ENCODE peak calls at places on chromosomes 11 and 22, in ten cellular contexts. R is Daoy; I is NCI-H1092; C is OCI-LY7; U is activated CD4-positive, CD25-positive, alpha-beta regulatory T cell treated with anti-CD3 and anti-CD28 coated beads, Interleukin-2, amount 50 U/mL, for 72 hours; D is cardiac fibroblast; L is HL-60; P is CD8-positive, alpha-beta T cell; M is thoracic aorta; T is pancreas. N is an unnamed sample.

GRCh38 chr22:28989484-28989883 is 72.1 kb downstream of the C22orf31 start:
- DNase-seq in T (no peak), M (no peak), C (no peak), D (no peak), L (no peak), R (no peak), I (no peak), U (no peak), P (no peak), N (no peak)

GRCh38 chr11:36373040-36374010 is 77.2 kb downstream of the PRR5L start:
- DNase-seq in R (no peak), P (no peak), M (no peak), D (no peak), C (no peak), U (no peak), I (no peak), T (no peak), L (no peak), N (no peak)

GRCh38 chr11:124193221-124193945 is 10.2 kb downstream of the OR10D3 start:
- DNase-seq in R (no peak), L (no peak), M (no peak), P (no peak), T (no peak), D (no peak), U (no peak), C (no peak), I (no peak), N (no peak)

GRCh38 chr11:117180661-117181585 is 2.4 kb downstream of the SIDT2 start:
- DNase-seq in P (peak; percentile 51), I (peak; percentile 64), D (peak; percentile 79), M (no peak), R (peak; percentile 73), L (peak; percentile 83), U (peak; percentile 34), C (peak; percentile 89), T (peak; percentile 81), N (no peak)

GRCh38 chr22:46077669-46078099 is 72.6 kb upstream of the PPARA start:
- DNase-seq in M (no peak), L (no peak), T (no peak), C (no peak), I (no peak), P (no peak), U (no peak), D (peak; percentile 50), R (no peak), N (no peak)

GRCh38 chr11:118310271-118310670 is 5.7 kb downstream of the CD3E start:
- DNase-seq in D (no peak), U (no peak), R (no peak), P (no peak), M (no peak), I (no peak), T (no peak), C (no peak), L (no peak), N (no peak)

GRCh38 chr11:74791333-74792100 is 42.9 kb downstream of the RNF169 start:
- DNase-seq in U (no peak), T (peak; percentile 65), M (no peak), C (no peak), D (no peak), P (no peak), R (no peak), L (no peak), I (no peak), N (no peak)

GRCh38 chr22:23223566-23224317 is 43.4 kb downstream of the BCR start:
- DNase-seq in C (no peak), T (no peak), I (no peak), M (no peak), P (no peak), R (no peak), U (no peak), L (no peak), D (no peak), N (no peak)

GRCh38 chr11:69943066-69943465 is 123.8 kb upstream of the FGF3 start:
- DNase-seq in P (no peak), C (no peak), I (no peak), T (no peak), R (peak; percentile 25), D (no peak), M (no peak), U (no peak), L (no peak), N (no peak)

GRCh38 chr11:48081151-48082010 is 101.0 kb downstream of the PTPRJ start:
- DNase-seq in T (no peak), I (no peak), R (peak; percentile 92), C (peak; percentile 75), L (peak; percentile 43), D (peak; percentile 88), P (peak; percentile 18), U (peak; percentile 48), M (peak; percentile 45), N (no peak)

GRCh38 chr22:49150801-49151221 is 676.9 kb downstream of the BRD1 start:
- DNase-seq in U (no peak), I (no peak), T (no peak), D (no peak), R (no peak), L (no peak), C (no peak), M (no peak), P (no peak), N (no peak)

GRCh38 chr11:105862736-105863367 is 159.2 kb downstream of the MSANTD4 start:
- DNase-seq in L (peak; percentile 5), P (no peak), U (no peak), C (peak; percentile 47), D (peak; percentile 73), M (no peak), I (peak; percentile 49), T (no peak), R (peak; percentile 15), N (peak; percentile 22)

GRCh38 chr11:94219771-94220170 is 84.6 kb upstream of the IZUMO1R start:
- DNase-seq in R (no peak), L (no peak), U (no peak), M (no peak), D (peak; percentile 5), T (no peak), C (peak; percentile 6), I (no peak), P (no peak), N (no peak)

GRCh38 chr22:43018615-43019014 is 3.7 kb upstream of the PACSIN2 start:
- DNase-seq in D (no peak), P (no peak), C (no peak), U (no peak), R (no peak), T (no peak), M (no peak), L (no peak), I (no peak), N (no peak)

GRCh38 chr11:84947970-84948600 is 679.1 kb downstream of the DLG2 start:
- DNase-seq in T (no peak), M (no peak), U (no peak), C (no peak), R (no peak), D (peak; percentile 22), P (no peak), L (no peak), I (no peak), N (no peak)

GRCh38 chr11:121367434-121367833 is 74.9 kb downstream of the SC5D start:
- DNase-seq in P (peak; percentile 23), U (no peak), D (peak; percentile 33), L (peak; percentile 30), T (no peak), R (peak; percentile 50), I (no peak), M (no peak), C (peak; percentile 95), N (peak; percentile 63)

GRCh38 chr22:38799265-38800002 is 5.5 kb upstream of the DNAL4 start:
- DNase-seq in I (no peak), L (no peak), T (no peak), R (peak; percentile 48), C (no peak), D (peak; percentile 92), U (no peak), P (no peak), M (no peak), N (no peak)

GRCh38 chr11:117187007-117187406 is 8.5 kb downstream of the SIDT2 start:
- DNase-seq in U (peak; percentile 13), I (no peak), M (no peak), L (no peak), D (no peak), P (no peak), C (no peak), R (no peak), T (peak; percentile 10), N (no peak)

GRCh38 chr11:16011396-16011795 is 344.9 kb downstream of the SOX6 start:
- DNase-seq in T (no peak), P (no peak), L (no peak), M (no peak), C (no peak), D (no peak), I (no peak), R (no peak), U (no peak), N (no peak)

GRCh38 chr11:111604392-111605009 is 2.3 kb downstream of the SIK2 start:
- DNase-seq in U (no peak), P (no peak), I (peak; percentile 43), L (peak; percentile 9), T (no peak), M (no peak), C (peak; percentile 67), D (peak; percentile 66), R (peak; percentile 19), N (peak; percentile 16)

GRCh38 chr11:130403967-130404366 is 24.4 kb downstream of the ADAMTS8 start:
- DNase-seq in M (no peak), L (no peak), T (no peak), I (no peak), P (no peak), C (no peak), R (no peak), D (no peak), U (no peak), N (no peak)

GRCh38 chr11:76577921-76578654 is 92.5 kb downstream of the LRRC32 start:
- DNase-seq in T (no peak), C (no peak), U (no peak), I (no peak), R (no peak), D (no peak), M (no peak), P (no peak), L (no peak), N (no peak)

GRCh38 chr11:118152552-118153471 is at the start of gene SCN4B:
- DNase-seq in T (peak; percentile 53), L (peak; percentile 21), M (no peak), R (peak; percentile 79), P (no peak), C (no peak), U (no peak), I (no peak), D (peak; percentile 36), N (no peak)

GRCh38 chr22:49197986-49198704 is 629.5 kb downstream of the BRD1 start:
- DNase-seq in T (no peak), C (no peak), P (no peak), L (no peak), I (no peak), R (no peak), M (no peak), U (peak; percentile 8), D (no peak), N (no peak)

GRCh38 chr11:56412396-56412795 is at the start of gene OR5AL1:
- DNase-seq in C (no peak), T (no peak), I (no peak), P (no peak), L (no peak), R (no peak), M (no peak), U (no peak), D (no peak), N (no peak)

GRCh38 chr22:39635719-39636118 is 65.2 kb downstream of the CACNA1I start:
- DNase-seq in T (no peak), C (no peak), U (no peak), I (no peak), D (peak; percentile 4), R (no peak), L (no peak), M (no peak), P (no peak), N (no peak)

GRCh38 chr22:31818481-31819392 is 64.9 kb downstream of the DEPDC5 start:
- DNase-seq in P (no peak), U (no peak), I (no peak), L (no peak), M (no peak), R (peak; percentile 39), T (no peak), C (no peak), D (peak; percentile 5), N (no peak)

GRCh38 chr11:20364412-20364792 is 888 bp downstream of the HTATIP2 start:
- DNase-seq in U (no peak), P (no peak), D (no peak), T (peak; percentile 37), L (no peak), C (no peak), I (no peak), M (no peak), R (peak; percentile 28), N (no peak)